ENCODE peak calls at places on chromosome X, in ten cellular contexts. F is left lung; K is CD4-positive, CD25-positive, alpha-beta regulatory T cell; J is HepG2; E is naive thymus-derived CD4-positive, alpha-beta T cell; H is right cardiac atrium; M is Panc1; D is aorta; X is IMR-90; B is GM23338. O is an unnamed sample. For H3K4me1, the result is how much of the 10 kb centered on the place peaks cover.

GRCh38 chrX:10159069-10159468 is 2.3 kb downstream of the CLCN4 start:
- ATAC-seq in H (no peak), J (no peak), M (no peak), B (no peak), K (no peak), X (no peak), F (no peak), D (no peak), E (no peak), O (no peak)

GRCh38 chrX:74923942-74924448 is 1.3 kb downstream of the NEXMIF start:
- ATAC-seq in K (no peak), X (no peak), D (peak), E (peak), B (peak), J (no peak), F (peak), H (peak), M (no peak), O (peak)

GRCh38 chrX:110042521-110042920 is 39.6 kb downstream of the TMEM164 start:
- ATAC-seq in K (no peak), F (no peak), D (no peak), J (no peak), H (no peak), X (peak), E (no peak), M (no peak), B (no peak), O (no peak)

GRCh38 chrX:41561045-41561444 is 113.9 kb downstream of the NYX start:
- ATAC-seq in F (peak), B (no peak), J (no peak), X (peak), M (no peak), H (peak), K (peak), D (no peak), E (peak), O (no peak)

GRCh38 chrX:143726296-143726695 is 5.7 kb upstream of the SPANXN2 start:
- ATAC-seq in X (no peak), H (no peak), E (no peak), M (no peak), D (peak), J (no peak), K (no peak), B (no peak), F (no peak), O (no peak)

GRCh38 chrX:2521092-2521926 is 20.5 kb upstream of the DHRSX start:
- ATAC-seq in H (peak), B (no peak), K (peak), F (peak), J (peak), D (no peak), X (no peak), M (no peak), E (peak), O (no peak)

GRCh38 chrX:115972717-115973116 is 197.8 kb upstream of the AGTR2 start:
- ATAC-seq in B (no peak), E (no peak), K (no peak), M (no peak), D (no peak), X (no peak), J (no peak), F (no peak), H (no peak), O (no peak)

GRCh38 chrX:115591856-115592842 is 31.2 kb downstream of the PLS3 start:
- ATAC-seq in D (peak), F (peak), H (no peak), E (no peak), B (no peak), M (no peak), X (no peak), J (no peak), K (no peak), O (no peak)

GRCh38 chrX:52280812-52281211 is 88.0 kb upstream of the XAGE2 start:
- ATAC-seq in B (no peak), E (no peak), X (no peak), D (no peak), J (no peak), K (no peak), F (no peak), M (no peak), H (no peak), O (no peak)

GRCh38 chrX:19617550-19617949 is 102.2 kb upstream of the MAP3K15 start:
- ATAC-seq in D (no peak), F (no peak), J (no peak), B (no peak), H (no peak), K (no peak), E (no peak), M (no peak), X (no peak), O (no peak)

GRCh38 chrX:46686003-46686645 is 72.8 kb downstream of the SLC9A7 start:
- ATAC-seq in J (peak), H (peak), K (peak), B (peak), E (peak), D (peak), X (peak), M (peak), F (peak), O (no peak)

GRCh38 chrX:53280703-53281320 is 572 bp downstream of the IQSEC2 start:
- ATAC-seq in E (no peak), K (no peak), J (peak), H (peak), F (peak), X (peak), B (peak), M (peak), D (peak), O (peak)

GRCh38 chrX:112827292-112827903 is 13.2 kb downstream of the AMOT start:
- ATAC-seq in K (no peak), J (no peak), M (no peak), D (no peak), X (no peak), B (no peak), F (no peak), H (no peak), E (no peak), O (no peak)

GRCh38 chrX:119549327-119550016 is 15.7 kb downstream of the STEEP1 start:
- ATAC-seq in E (no peak), F (no peak), H (no peak), M (no peak), X (no peak), J (no peak), K (no peak), D (no peak), B (no peak), O (no peak)

GRCh38 chrX:133414399-133415275 is 652 bp downstream of the GPC4 start:
- ATAC-seq in F (peak), K (no peak), D (peak), E (peak), J (peak), M (peak), H (peak), B (peak), X (no peak), O (peak)

GRCh38 chrX:130680164-130681035 is 222.6 kb downstream of the ENOX2 start:
- ATAC-seq in D (peak), X (peak), E (no peak), M (no peak), K (no peak), B (no peak), H (peak), J (peak), F (no peak), O (no peak)

GRCh38 chrX:1946974-1947373 is 332.1 kb downstream of the ASMT start:
- ATAC-seq in E (no peak), J (no peak), F (no peak), H (no peak), X (no peak), D (no peak), M (no peak), B (no peak), K (no peak), O (no peak)

GRCh38 chrX:15786930-15787329 is 3.4 kb upstream of the ZRSR2 start:
- ATAC-seq in K (no peak), F (no peak), M (no peak), H (no peak), B (no peak), X (no peak), J (no peak), D (no peak), E (no peak), O (no peak)

GRCh38 chrX:15694968-15695451 is 30.4 kb upstream of the CLTRN start:
- ATAC-seq in J (no peak), H (peak), E (no peak), M (no peak), K (no peak), B (peak), D (no peak), X (no peak), F (no peak), O (no peak)

GRCh38 chrX:150887906-150888465 is 10.5 kb downstream of the CD99L2 start:
- ATAC-seq in H (no peak), D (no peak), J (no peak), X (no peak), E (no peak), M (peak), F (no peak), B (no peak), K (no peak), O (no peak)

GRCh38 chrX:118181030-118181429 is 64.4 kb upstream of the KLHL13 start:
- ATAC-seq in X (no peak), D (peak), B (no peak), F (no peak), J (no peak), K (no peak), E (no peak), H (no peak), M (no peak), O (no peak)

GRCh38 chrX:34915463-34916225 is 27.0 kb upstream of the FAM47B start:
- ATAC-seq in D (no peak), K (no peak), F (no peak), J (no peak), E (no peak), B (no peak), H (no peak), M (no peak), X (no peak), O (no peak)

GRCh38 chrX:3520458-3520857 is 174.0 kb upstream of the MXRA5 start:
- ATAC-seq in H (no peak), X (no peak), E (no peak), F (no peak), D (no peak), M (no peak), J (no peak), B (no peak), K (no peak), O (no peak)

GRCh38 chrX:49071877-49072711 is 1.7 kb downstream of the PRAF2 start:
- ATAC-seq in B (peak), H (peak), K (no peak), F (peak), J (no peak), M (no peak), D (peak), X (peak), E (no peak), O (peak)

GRCh38 chrX:39140581-39140980 is 339.3 kb downstream of the MID1IP1 start:
- ATAC-seq in D (no peak), H (no peak), B (no peak), J (no peak), M (no peak), E (no peak), X (no peak), F (no peak), K (no peak), O (no peak)

GRCh38 chrX:119943185-119943988 is at the start of gene NKAP:
- ATAC-seq in X (peak), H (peak), D (peak), J (peak), B (peak), K (peak), F (peak), M (peak), E (peak), O (peak)

GRCh38 chrX:23993012-23993633 is 33.9 kb downstream of the KLHL15 start:
- ATAC-seq in D (no peak), X (no peak), J (no peak), M (no peak), F (no peak), E (no peak), B (no peak), K (no peak), H (no peak), O (no peak)

GRCh38 chrX:65406532-65406931 is 128.1 kb downstream of the LAS1L start:
- ATAC-seq in B (peak), M (peak), K (no peak), J (no peak), F (peak), X (no peak), H (no peak), D (no peak), E (peak), O (peak)

GRCh38 chrX:79138658-79139241 is 5.7 kb upstream of the GPR174 start:
- ATAC-seq in H (no peak), M (no peak), X (no peak), K (peak), B (no peak), D (no peak), E (peak), F (no peak), J (no peak), O (no peak)

GRCh38 chrX:26309262-26309661 is 93.3 kb downstream of the MAGEB5 start:
- ATAC-seq in F (no peak), K (no peak), E (no peak), J (no peak), D (no peak), B (no peak), X (no peak), M (no peak), H (no peak), O (no peak)

GRCh38 chrX:27728291-27728690 is 79.5 kb upstream of the MAGEB10 start:
- ATAC-seq in M (no peak), X (peak), D (no peak), K (no peak), E (no peak), H (no peak), B (no peak), F (no peak), J (no peak), O (no peak)

GRCh38 chrX:143854006-143854405 is 29.9 kb upstream of the UBE2NL start:
- ATAC-seq in H (no peak), M (no peak), J (no peak), E (no peak), B (no peak), X (no peak), K (no peak), D (no peak), F (no peak), O (no peak)

GRCh38 chrX:143788265-143788664 is 67.7 kb upstream of the SPANXN2 start:
- ATAC-seq in M (no peak), X (no peak), K (no peak), D (no peak), F (no peak), H (no peak), J (no peak), B (no peak), E (no peak), O (no peak)

GRCh38 chrX:18833071-18833731 is 125.8 kb downstream of the PPEF1 start:
- ATAC-seq in M (no peak), E (no peak), K (no peak), D (peak), F (peak), B (peak), J (peak), X (no peak), H (peak), O (peak)

GRCh38 chrX:46627700-46628405 is 54.3 kb downstream of the CHST7 start:
- ATAC-seq in F (peak), H (peak), B (no peak), J (no peak), M (no peak), D (no peak), K (no peak), X (no peak), E (peak), O (peak)

GRCh38 chrX:33906971-33907370 is 225.1 kb downstream of the FAM47A start:
- ATAC-seq in B (peak), F (no peak), E (no peak), K (no peak), M (no peak), D (no peak), H (no peak), X (no peak), J (no peak), O (no peak)

GRCh38 chrX:10156199-10157031 is at the start of gene CLCN4:
- ATAC-seq in H (peak), B (peak), E (peak), J (peak), X (peak), F (peak), M (peak), D (peak), K (no peak), O (peak)

GRCh38 chrX:42837092-42837726 is 59.2 kb upstream of the PPP1R2C start:
- ATAC-seq in B (no peak), F (no peak), X (no peak), M (no peak), D (no peak), K (no peak), J (no peak), H (no peak), E (no peak), O (no peak)

DNA sequence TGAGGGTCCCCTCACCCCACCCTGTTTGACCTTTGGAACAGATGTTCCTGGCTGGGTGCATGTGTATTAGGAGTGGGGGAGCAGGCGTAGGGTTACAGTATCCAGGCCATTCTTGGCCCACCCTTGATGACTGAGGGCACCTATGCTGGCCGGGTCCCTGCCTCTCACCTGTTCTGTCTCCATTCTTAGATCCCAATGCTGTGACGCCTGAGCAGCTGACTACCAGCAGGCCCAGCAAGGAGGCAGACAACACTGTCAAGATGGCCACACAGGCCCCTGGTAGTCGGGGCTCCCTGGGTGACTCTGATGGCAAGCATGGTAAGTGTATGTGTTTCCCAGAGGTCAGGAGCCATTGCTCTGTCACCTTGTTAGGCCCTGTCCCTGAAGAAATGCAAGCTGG is 10.9 kb downstream of the EFNB1 start:
- ATAC-seq in K (no peak), D (no peak), H (no peak), B (no peak), X (no peak), F (no peak), J (no peak), E (no peak), M (no peak), O (no peak)
- H3K4me1 ChIP-seq in K (under half), D (under half), H (under half), B (under half), X (under half), F (under half), J (under half), E (under half), M (under half), O (under half)

GRCh38 chrX:30887721-30888120 is 1.3 kb downstream of the TAB3 start:
- ATAC-seq in B (no peak), E (no peak), D (no peak), J (no peak), M (no peak), K (no peak), H (no peak), F (no peak), X (no peak), O (no peak)

GRCh38 chrX:30885136-30885535 is 3.9 kb downstream of the TAB3 start:
- ATAC-seq in K (no peak), F (no peak), M (no peak), X (no peak), E (no peak), H (no peak), D (no peak), J (peak), B (no peak), O (no peak)

GRCh38 chrX:30888526-30889146 is 418 bp downstream of the TAB3 start:
- ATAC-seq in M (peak), K (no peak), F (peak), X (peak), D (peak), B (peak), E (peak), H (peak), J (peak), O (peak)

GRCh38 chrX:30889147-30890125 is at the start of gene TAB3:
- ATAC-seq in F (peak), H (peak), B (peak), J (peak), E (peak), M (peak), K (peak), X (peak), D (peak), O (peak)

GRCh38 chrX:30887288-30887687 is 1.8 kb downstream of the TAB3 start:
- ATAC-seq in E (no peak), D (no peak), K (no peak), H (no peak), F (no peak), J (no peak), M (no peak), X (no peak), B (no peak), O (no peak)
- H3K4me1 ChIP-seq in E (under half), D (under half), K (under half), H (under half), F (under half), J (half or more), M (under half), X (under half), B (under half), O (under half)

GRCh38 chrX:40177942-40178715 is 80.4 kb upstream of the BCOR start:
- ATAC-seq in J (no peak), M (no peak), K (no peak), E (no peak), D (no peak), F (no peak), H (no peak), X (no peak), B (no peak), O (no peak)
- H3K4me1 ChIP-seq in J (under half), M (under half), K (under half), E (under half), D (under half), F (under half), H (under half), X (under half), B (under half), O (under half)

GRCh38 chrX:136953867-136954787 is 73.6 kb upstream of the RBMX start:
- ATAC-seq in D (peak), F (peak), M (peak), K (no peak), B (peak), X (peak), J (peak), E (peak), H (no peak), O (peak)
- H3K4me1 ChIP-seq in D (under half), F (under half), M (under half), K (under half), B (under half), X (under half), J (under half), E (under half), H (under half), O (under half)

DNA sequence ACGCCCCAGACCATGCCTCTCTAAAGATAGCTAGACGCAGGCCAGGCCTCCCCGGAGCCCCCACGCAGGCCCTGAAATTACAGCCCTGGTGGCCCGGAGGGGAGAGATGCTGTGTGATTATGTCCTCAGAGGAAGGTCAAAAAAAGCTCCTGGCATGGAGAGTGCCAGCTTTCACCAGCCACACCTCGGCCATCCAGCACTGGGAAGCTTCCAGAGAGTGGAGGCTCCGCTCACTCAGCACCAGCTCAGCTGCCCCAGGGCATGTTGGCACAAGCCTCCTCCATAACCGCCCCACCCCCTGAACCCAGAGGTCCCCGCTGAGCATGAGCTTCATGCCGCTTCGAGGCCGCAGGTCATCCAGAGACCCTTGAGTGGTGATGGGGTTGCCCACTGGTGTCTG is 4.6 kb upstream of the BGN start:
- ATAC-seq in M (no peak), J (no peak), D (no peak), E (no peak), H (no peak), B (no peak), F (no peak), X (no peak), K (no peak), O (no peak)
- H3K4me1 ChIP-seq in M (under half), J (half or more), D (under half), E (under half), H (under half), B (under half), F (under half), X (under half), K (under half), O (under half)

O was measured in gastroesophageal sphincter.